ENCODE peak calls at places on chromosomes 16 and 17, in ten cellular contexts. One of them, this sample, is unnamed. For H3K4me1 and H3K36me3, the result is how much of the 10 kb centered on the place peaks cover.

GRCh38 chr16:84374160-84374489 is 5.8 kb downstream of the ATP2C2 start:
- DNase-seq in mammary epithelial cell: no peak
- DNase-seq in effector memory CD4-positive, alpha-beta T cell: no peak
- DNase-seq in HCT116: no peak
- DNase-seq in fibroblast of lung: peak
- DNase-seq in psoas muscle: no peak
- DNase-seq in CD4-positive, CD25-positive, alpha-beta regulatory T cell: no peak
- DNase-seq in uterus: no peak
- DNase-seq in naive thymus-derived CD4-positive, alpha-beta T cell: no peak
- DNase-seq in adrenal gland: no peak
- DNase-seq in this sample: no peak

GRCh38 chr17:44887971-44888955 is 11.0 kb downstream of the EFTUD2 start:
- DNase-seq in mammary epithelial cell: no peak
- DNase-seq in effector memory CD4-positive, alpha-beta T cell: no peak
- DNase-seq in HCT116: no peak
- DNase-seq in fibroblast of lung: no peak
- DNase-seq in psoas muscle: no peak
- DNase-seq in CD4-positive, CD25-positive, alpha-beta regulatory T cell: peak
- DNase-seq in uterus: no peak
- DNase-seq in naive thymus-derived CD4-positive, alpha-beta T cell: peak
- DNase-seq in adrenal gland: no peak
- DNase-seq in this sample: no peak

GRCh38 chr16:82653550-82654511 is 27.1 kb downstream of the CDH13 start:
- DNase-seq in mammary epithelial cell: peak
- DNase-seq in effector memory CD4-positive, alpha-beta T cell: peak
- DNase-seq in HCT116: peak
- DNase-seq in fibroblast of lung: peak
- DNase-seq in psoas muscle: no peak
- DNase-seq in CD4-positive, CD25-positive, alpha-beta regulatory T cell: peak
- DNase-seq in uterus: no peak
- DNase-seq in naive thymus-derived CD4-positive, alpha-beta T cell: peak
- DNase-seq in adrenal gland: no peak
- DNase-seq in this sample: no peak

GRCh38 chr16:71670537-71670936 is 44.6 kb downstream of the MARVELD3 start:
- DNase-seq in mammary epithelial cell: no peak
- DNase-seq in effector memory CD4-positive, alpha-beta T cell: no peak
- DNase-seq in HCT116: no peak
- DNase-seq in fibroblast of lung: no peak
- DNase-seq in psoas muscle: no peak
- DNase-seq in CD4-positive, CD25-positive, alpha-beta regulatory T cell: no peak
- DNase-seq in uterus: no peak
- DNase-seq in naive thymus-derived CD4-positive, alpha-beta T cell: no peak
- DNase-seq in adrenal gland: no peak
- DNase-seq in this sample: no peak

GRCh38 chr17:48603959-48604769 is 622 bp downstream of the HOXB6 start:
- DNase-seq in mammary epithelial cell: no peak
- DNase-seq in effector memory CD4-positive, alpha-beta T cell: no peak
- DNase-seq in HCT116: peak
- DNase-seq in fibroblast of lung: no peak
- DNase-seq in psoas muscle: no peak
- DNase-seq in CD4-positive, CD25-positive, alpha-beta regulatory T cell: no peak
- DNase-seq in uterus: no peak
- DNase-seq in naive thymus-derived CD4-positive, alpha-beta T cell: no peak
- DNase-seq in adrenal gland: peak
- DNase-seq in this sample: no peak

GRCh38 chr17:872843-873242 is 90.7 kb downstream of the MRM3 start:
- DNase-seq in mammary epithelial cell: no peak
- DNase-seq in effector memory CD4-positive, alpha-beta T cell: no peak
- DNase-seq in HCT116: no peak
- DNase-seq in fibroblast of lung: no peak
- DNase-seq in psoas muscle: no peak
- DNase-seq in CD4-positive, CD25-positive, alpha-beta regulatory T cell: no peak
- DNase-seq in uterus: no peak
- DNase-seq in naive thymus-derived CD4-positive, alpha-beta T cell: no peak
- DNase-seq in adrenal gland: no peak
- DNase-seq in this sample: no peak

GRCh38 chr17:40304464-40304863 is 4.5 kb upstream of the RARA start:
- DNase-seq in mammary epithelial cell: no peak
- DNase-seq in effector memory CD4-positive, alpha-beta T cell: no peak
- DNase-seq in HCT116: no peak
- DNase-seq in fibroblast of lung: peak
- DNase-seq in psoas muscle: no peak
- DNase-seq in CD4-positive, CD25-positive, alpha-beta regulatory T cell: no peak
- DNase-seq in uterus: no peak
- DNase-seq in naive thymus-derived CD4-positive, alpha-beta T cell: no peak
- DNase-seq in adrenal gland: no peak
- DNase-seq in this sample: no peak

GRCh38 chr17:40547785-40548478 is 17.3 kb downstream of the CCR7 start:
- DNase-seq in mammary epithelial cell: no peak
- DNase-seq in effector memory CD4-positive, alpha-beta T cell: no peak
- DNase-seq in HCT116: no peak
- DNase-seq in fibroblast of lung: no peak
- DNase-seq in psoas muscle: no peak
- DNase-seq in CD4-positive, CD25-positive, alpha-beta regulatory T cell: no peak
- DNase-seq in uterus: no peak
- DNase-seq in naive thymus-derived CD4-positive, alpha-beta T cell: no peak
- DNase-seq in adrenal gland: no peak
- DNase-seq in this sample: no peak

GRCh38 chr17:30908717-30909420 is 2.8 kb upstream of the TEFM start:
- DNase-seq in mammary epithelial cell: no peak
- DNase-seq in effector memory CD4-positive, alpha-beta T cell: no peak
- DNase-seq in HCT116: no peak
- DNase-seq in fibroblast of lung: no peak
- DNase-seq in psoas muscle: no peak
- DNase-seq in CD4-positive, CD25-positive, alpha-beta regulatory T cell: no peak
- DNase-seq in uterus: no peak
- DNase-seq in naive thymus-derived CD4-positive, alpha-beta T cell: no peak
- DNase-seq in adrenal gland: no peak
- DNase-seq in this sample: no peak

GRCh38 chr17:30917050-30917449 is 4.7 kb upstream of the ADAP2 start:
- DNase-seq in mammary epithelial cell: no peak
- DNase-seq in effector memory CD4-positive, alpha-beta T cell: no peak
- DNase-seq in HCT116: no peak
- DNase-seq in fibroblast of lung: no peak
- DNase-seq in psoas muscle: no peak
- DNase-seq in CD4-positive, CD25-positive, alpha-beta regulatory T cell: no peak
- DNase-seq in uterus: no peak
- DNase-seq in naive thymus-derived CD4-positive, alpha-beta T cell: no peak
- DNase-seq in adrenal gland: no peak
- DNase-seq in this sample: no peak

GRCh38 chr17:30915833-30916611 is 5.7 kb upstream of the ADAP2 start:
- DNase-seq in mammary epithelial cell: no peak
- DNase-seq in effector memory CD4-positive, alpha-beta T cell: no peak
- DNase-seq in HCT116: no peak
- DNase-seq in fibroblast of lung: no peak
- DNase-seq in psoas muscle: no peak
- DNase-seq in CD4-positive, CD25-positive, alpha-beta regulatory T cell: no peak
- DNase-seq in uterus: no peak
- DNase-seq in naive thymus-derived CD4-positive, alpha-beta T cell: no peak
- DNase-seq in adrenal gland: no peak
- DNase-seq in this sample: no peak

DNA sequence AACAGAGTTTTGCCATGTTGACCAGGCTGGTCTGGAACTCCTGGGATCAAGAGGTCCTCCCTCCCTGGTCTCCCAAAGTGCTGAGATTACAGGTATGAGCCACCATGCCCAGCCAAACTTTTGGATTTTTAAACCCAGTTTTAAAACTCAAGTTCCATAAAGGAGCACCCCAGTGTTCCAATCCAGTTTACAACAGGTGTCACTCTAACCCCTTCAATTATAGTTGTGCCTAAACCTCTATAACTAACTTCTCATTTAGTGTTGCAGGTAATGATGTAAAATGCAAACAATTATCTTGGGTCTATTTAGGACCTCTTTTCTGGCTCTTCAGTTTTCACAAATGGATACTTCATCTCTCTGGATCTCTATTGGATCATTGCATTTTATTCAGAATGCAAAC is 7.8 kb upstream of the ADAP2 start:
- DNase-seq in mammary epithelial cell: no peak
- DNase-seq in effector memory CD4-positive, alpha-beta T cell: no peak
- DNase-seq in HCT116: no peak
- DNase-seq in fibroblast of lung: no peak
- DNase-seq in psoas muscle: no peak
- DNase-seq in CD4-positive, CD25-positive, alpha-beta regulatory T cell: no peak
- DNase-seq in uterus: no peak
- DNase-seq in naive thymus-derived CD4-positive, alpha-beta T cell: no peak
- DNase-seq in adrenal gland: no peak
- DNase-seq in this sample: no peak
- H3K4me1 ChIP-seq in mammary epithelial cell: under half
- H3K4me1 ChIP-seq in effector memory CD4-positive, alpha-beta T cell: under half
- H3K4me1 ChIP-seq in HCT116: under half
- H3K4me1 ChIP-seq in fibroblast of lung: under half
- H3K4me1 ChIP-seq in psoas muscle: under half
- H3K4me1 ChIP-seq in CD4-positive, CD25-positive, alpha-beta regulatory T cell: under half
- H3K4me1 ChIP-seq in uterus: under half
- H3K4me1 ChIP-seq in naive thymus-derived CD4-positive, alpha-beta T cell: under half
- H3K4me1 ChIP-seq in adrenal gland: under half
- H3K4me1 ChIP-seq in this sample: under half

DNA sequence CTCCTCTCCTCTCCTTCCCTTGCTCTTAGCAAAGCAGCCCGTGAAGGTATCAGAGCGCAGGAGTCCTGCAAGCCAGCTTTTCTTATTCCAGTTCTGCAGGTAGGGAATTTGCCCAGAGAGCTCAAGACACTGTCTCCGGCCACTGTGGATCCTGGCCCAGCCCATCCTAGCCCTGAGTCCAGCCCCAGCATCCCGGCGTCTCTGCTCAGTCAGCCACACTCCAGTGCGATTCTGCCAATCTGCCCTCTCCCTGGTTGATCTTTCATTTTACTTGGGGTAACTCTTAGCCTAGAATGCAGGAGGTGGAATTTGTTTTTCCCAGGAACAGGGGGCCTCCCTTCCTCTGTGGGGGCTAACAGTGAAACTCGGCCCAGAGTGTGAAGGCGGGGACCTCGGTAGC is 176.9 kb upstream of the GSE1 start:
- DNase-seq in mammary epithelial cell: no peak
- DNase-seq in effector memory CD4-positive, alpha-beta T cell: no peak
- DNase-seq in HCT116: no peak
- DNase-seq in fibroblast of lung: no peak
- DNase-seq in psoas muscle: no peak
- DNase-seq in CD4-positive, CD25-positive, alpha-beta regulatory T cell: no peak
- DNase-seq in uterus: peak
- DNase-seq in naive thymus-derived CD4-positive, alpha-beta T cell: no peak
- DNase-seq in adrenal gland: no peak
- DNase-seq in this sample: no peak
- H3K36me3 ChIP-seq in mammary epithelial cell: under half
- H3K36me3 ChIP-seq in effector memory CD4-positive, alpha-beta T cell: under half
- H3K36me3 ChIP-seq in HCT116: under half
- H3K36me3 ChIP-seq in fibroblast of lung: under half
- H3K36me3 ChIP-seq in psoas muscle: under half
- H3K36me3 ChIP-seq in CD4-positive, CD25-positive, alpha-beta regulatory T cell: under half
- H3K36me3 ChIP-seq in uterus: under half
- H3K36me3 ChIP-seq in naive thymus-derived CD4-positive, alpha-beta T cell: under half
- H3K36me3 ChIP-seq in adrenal gland: under half
- H3K36me3 ChIP-seq in this sample: under half

GRCh38 chr16:29812754-29813643 is 1.0 kb downstream of the PRRT2 start:
- DNase-seq in mammary epithelial cell: no peak
- DNase-seq in effector memory CD4-positive, alpha-beta T cell: no peak
- DNase-seq in HCT116: no peak
- DNase-seq in fibroblast of lung: no peak
- DNase-seq in psoas muscle: no peak
- DNase-seq in CD4-positive, CD25-positive, alpha-beta regulatory T cell: no peak
- DNase-seq in uterus: no peak
- DNase-seq in naive thymus-derived CD4-positive, alpha-beta T cell: no peak
- DNase-seq in adrenal gland: no peak
- DNase-seq in this sample: no peak

GRCh38 chr16:29811896-29812665 is at the start of gene PRRT2:
- DNase-seq in mammary epithelial cell: no peak
- DNase-seq in effector memory CD4-positive, alpha-beta T cell: peak
- DNase-seq in HCT116: no peak
- DNase-seq in fibroblast of lung: peak
- DNase-seq in psoas muscle: peak
- DNase-seq in CD4-positive, CD25-positive, alpha-beta regulatory T cell: peak
- DNase-seq in uterus: peak
- DNase-seq in naive thymus-derived CD4-positive, alpha-beta T cell: no peak
- DNase-seq in adrenal gland: peak
- DNase-seq in this sample: peak

GRCh38 chr16:29809850-29810698 is 1.9 kb upstream of the PRRT2 start:
- DNase-seq in mammary epithelial cell: no peak
- DNase-seq in effector memory CD4-positive, alpha-beta T cell: peak
- DNase-seq in HCT116: no peak
- DNase-seq in fibroblast of lung: no peak
- DNase-seq in psoas muscle: peak
- DNase-seq in CD4-positive, CD25-positive, alpha-beta regulatory T cell: no peak
- DNase-seq in uterus: peak
- DNase-seq in naive thymus-derived CD4-positive, alpha-beta T cell: peak
- DNase-seq in adrenal gland: peak
- DNase-seq in this sample: no peak

GRCh38 chr16:29810699-29811169 is 1.3 kb upstream of the PRRT2 start:
- DNase-seq in mammary epithelial cell: no peak
- DNase-seq in effector memory CD4-positive, alpha-beta T cell: no peak
- DNase-seq in HCT116: no peak
- DNase-seq in fibroblast of lung: no peak
- DNase-seq in psoas muscle: peak
- DNase-seq in CD4-positive, CD25-positive, alpha-beta regulatory T cell: no peak
- DNase-seq in uterus: no peak
- DNase-seq in naive thymus-derived CD4-positive, alpha-beta T cell: no peak
- DNase-seq in adrenal gland: no peak
- DNase-seq in this sample: no peak

GRCh38 chr16:29811170-29811895 is 660 bp upstream of the PRRT2 start:
- DNase-seq in mammary epithelial cell: peak
- DNase-seq in effector memory CD4-positive, alpha-beta T cell: peak
- DNase-seq in HCT116: peak
- DNase-seq in fibroblast of lung: peak
- DNase-seq in psoas muscle: peak
- DNase-seq in CD4-positive, CD25-positive, alpha-beta regulatory T cell: peak
- DNase-seq in uterus: peak
- DNase-seq in naive thymus-derived CD4-positive, alpha-beta T cell: peak
- DNase-seq in adrenal gland: peak
- DNase-seq in this sample: peak
- H3K4me1 ChIP-seq in mammary epithelial cell: under half
- H3K4me1 ChIP-seq in effector memory CD4-positive, alpha-beta T cell: half or more
- H3K4me1 ChIP-seq in HCT116: half or more
- H3K4me1 ChIP-seq in fibroblast of lung: under half
- H3K4me1 ChIP-seq in psoas muscle: under half
- H3K4me1 ChIP-seq in CD4-positive, CD25-positive, alpha-beta regulatory T cell: half or more
- H3K4me1 ChIP-seq in uterus: under half
- H3K4me1 ChIP-seq in naive thymus-derived CD4-positive, alpha-beta T cell: under half
- H3K4me1 ChIP-seq in adrenal gland: half or more
- H3K4me1 ChIP-seq in this sample: half or more

GRCh38 chr16:57145046-57145963 is 40.5 kb downstream of the PSME3IP1 start:
- DNase-seq in mammary epithelial cell: no peak
- DNase-seq in effector memory CD4-positive, alpha-beta T cell: no peak
- DNase-seq in HCT116: no peak
- DNase-seq in fibroblast of lung: no peak
- DNase-seq in psoas muscle: no peak
- DNase-seq in CD4-positive, CD25-positive, alpha-beta regulatory T cell: no peak
- DNase-seq in uterus: no peak
- DNase-seq in naive thymus-derived CD4-positive, alpha-beta T cell: no peak
- DNase-seq in adrenal gland: no peak
- DNase-seq in this sample: no peak

GRCh38 chr16:57141822-57142631 is 43.8 kb downstream of the PSME3IP1 start:
- DNase-seq in mammary epithelial cell: no peak
- DNase-seq in effector memory CD4-positive, alpha-beta T cell: no peak
- DNase-seq in HCT116: no peak
- DNase-seq in fibroblast of lung: peak
- DNase-seq in psoas muscle: no peak
- DNase-seq in CD4-positive, CD25-positive, alpha-beta regulatory T cell: peak
- DNase-seq in uterus: no peak
- DNase-seq in naive thymus-derived CD4-positive, alpha-beta T cell: peak
- DNase-seq in adrenal gland: no peak
- DNase-seq in this sample: no peak

GRCh38 chr16:57143125-57143965 is 42.5 kb downstream of the PSME3IP1 start:
- DNase-seq in mammary epithelial cell: no peak
- DNase-seq in effector memory CD4-positive, alpha-beta T cell: no peak
- DNase-seq in HCT116: no peak
- DNase-seq in fibroblast of lung: no peak
- DNase-seq in psoas muscle: no peak
- DNase-seq in CD4-positive, CD25-positive, alpha-beta regulatory T cell: no peak
- DNase-seq in uterus: no peak
- DNase-seq in naive thymus-derived CD4-positive, alpha-beta T cell: no peak
- DNase-seq in adrenal gland: no peak
- DNase-seq in this sample: no peak

GRCh38 chr16:57145964-57146647 is 39.7 kb downstream of the PSME3IP1 start:
- DNase-seq in mammary epithelial cell: no peak
- DNase-seq in effector memory CD4-positive, alpha-beta T cell: no peak
- DNase-seq in HCT116: no peak
- DNase-seq in fibroblast of lung: no peak
- DNase-seq in psoas muscle: no peak
- DNase-seq in CD4-positive, CD25-positive, alpha-beta regulatory T cell: no peak
- DNase-seq in uterus: no peak
- DNase-seq in naive thymus-derived CD4-positive, alpha-beta T cell: no peak
- DNase-seq in adrenal gland: no peak
- DNase-seq in this sample: no peak

DNA sequence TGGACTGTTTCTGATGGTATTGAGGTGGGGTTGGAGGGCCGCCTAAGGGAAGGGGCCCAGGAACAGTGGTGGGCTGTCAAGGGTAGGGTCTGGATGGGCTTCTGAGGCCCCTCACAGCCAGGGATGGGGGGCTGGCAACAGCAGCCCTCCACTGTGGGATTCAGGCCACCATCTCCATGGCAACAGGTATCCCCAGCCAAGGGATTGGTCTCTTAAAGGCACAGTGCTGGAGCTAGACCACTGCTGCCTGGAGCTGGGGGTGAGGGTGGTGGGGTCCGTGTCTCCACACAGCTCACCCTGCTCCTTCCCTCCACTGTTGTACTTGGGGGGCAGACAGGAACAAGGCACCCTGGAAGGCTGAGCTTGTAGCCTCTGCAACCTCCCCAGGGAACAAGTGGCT is 41.8 kb downstream of the PSME3IP1 start:
- DNase-seq in mammary epithelial cell: no peak
- DNase-seq in effector memory CD4-positive, alpha-beta T cell: no peak
- DNase-seq in HCT116: no peak
- DNase-seq in fibroblast of lung: no peak
- DNase-seq in psoas muscle: no peak
- DNase-seq in CD4-positive, CD25-positive, alpha-beta regulatory T cell: no peak
- DNase-seq in uterus: no peak
- DNase-seq in naive thymus-derived CD4-positive, alpha-beta T cell: no peak
- DNase-seq in adrenal gland: no peak
- DNase-seq in this sample: no peak
- H3K36me3 ChIP-seq in mammary epithelial cell: under half
- H3K36me3 ChIP-seq in effector memory CD4-positive, alpha-beta T cell: under half
- H3K36me3 ChIP-seq in HCT116: under half
- H3K36me3 ChIP-seq in fibroblast of lung: under half
- H3K36me3 ChIP-seq in psoas muscle: under half
- H3K36me3 ChIP-seq in CD4-positive, CD25-positive, alpha-beta regulatory T cell: under half
- H3K36me3 ChIP-seq in uterus: under half
- H3K36me3 ChIP-seq in naive thymus-derived CD4-positive, alpha-beta T cell: under half
- H3K36me3 ChIP-seq in adrenal gland: under half
- H3K36me3 ChIP-seq in this sample: under half